ENCODE peak calls at places on chromosomes 2 and 18, in six cellular contexts. I is activated CD8-positive, alpha-beta memory T cell treated with anti-CD3 and anti-CD28 coated beads, Interleukin-2, amount 50 U/mL, for 4 hours; A is NCI-H1105; G is GM13976; Y is iris pigment epithelial cell; S is activated T-cell treated with anti-CD3 and anti-CD28 coated beads for 24 hours. X is an unnamed sample.

GRCh38 chr2:151869296-151869695 is 41.1 kb upstream of the ARL5A start:
- DNase-seq in Y (no peak), A (no peak), I (no peak), G (no peak), S (no peak), X (no peak)

GRCh38 chr18:58887613-58887963 is 22.9 kb downstream of the ZNF532 start:
- DNase-seq in Y (peak), A (no peak), G (no peak), I (no peak), S (no peak), X (no peak)

GRCh38 chr2:232622563-232622962 is 10.8 kb upstream of the EFHD1 start:
- DNase-seq in A (no peak), I (no peak), G (no peak), S (no peak), Y (no peak), X (no peak)

GRCh38 chr2:120769076-120769786 is 33.6 kb downstream of the GLI2 start:
- DNase-seq in S (no peak), A (no peak), Y (no peak), G (no peak), I (no peak), X (no peak)

GRCh38 chr2:109031481-109032228 is 42.6 kb upstream of the EDAR start:
- DNase-seq in S (peak), Y (peak), G (peak), A (no peak), I (peak), X (peak)

GRCh38 chr2:29164101-29164846 is 49.1 kb downstream of the CLIP4 start:
- DNase-seq in A (no peak), S (no peak), G (no peak), Y (no peak), I (no peak), X (no peak)

GRCh38 chr2:101843048-101843447 is 145.5 kb downstream of the MAP4K4 start:
- DNase-seq in A (no peak), I (no peak), S (no peak), G (no peak), Y (peak), X (no peak)

GRCh38 chr2:24919100-24919976 is 699 bp downstream of the ADCY3 start:
- DNase-seq in S (peak), I (peak), G (peak), A (peak), Y (peak), X (peak)

GRCh38 chr18:21316296-21316695 is 74.3 kb downstream of the GREB1L start:
- DNase-seq in I (no peak), Y (no peak), G (no peak), A (no peak), S (no peak), X (no peak)

GRCh38 chr2:10554961-10555809 is 107.1 kb upstream of the ODC1 start:
- DNase-seq in Y (no peak), S (no peak), I (no peak), G (no peak), A (no peak), X (no peak)

GRCh38 chr18:63339920-63340484 is 20.4 kb upstream of the BCL2 start:
- DNase-seq in Y (peak), I (peak), A (peak), S (no peak), G (no peak), X (peak)

GRCh38 chr18:985301-985700 is 80.6 kb downstream of the ADCYAP1 start:
- DNase-seq in Y (no peak), A (peak), S (no peak), G (no peak), I (no peak), X (no peak)

GRCh38 chr2:148515976-148516375 is 128.6 kb upstream of the EPC2 start:
- DNase-seq in I (no peak), Y (peak), G (no peak), S (no peak), A (no peak), X (no peak)

GRCh38 chr18:21458322-21458721 is 142.2 kb downstream of the ESCO1 start:
- DNase-seq in S (no peak), Y (no peak), I (no peak), A (no peak), G (no peak), X (no peak)

GRCh38 chr2:233421091-233421816 is 67.0 kb downstream of the DGKD start:
- DNase-seq in G (no peak), S (no peak), A (no peak), Y (no peak), I (no peak), X (no peak)

GRCh38 chr2:100380681-100381080 is 36.8 kb downstream of the CHST10 start:
- DNase-seq in I (no peak), Y (no peak), G (no peak), S (no peak), A (no peak), X (no peak)

X was measured in stimulated activated naive CD8-positive, alpha-beta T cell treated with anti-CD3 and anti-CD28 coated beads, Interleukin-15, amount 100 ng/mL, for 72 hours.